ENCODE peak calls at places on chromosomes 2 and 18, in six cellular contexts. One of them, this sample, is unnamed. For H3K36me3, the result is how much of the 10 kb centered on the place peaks cover.

GRCh38 chr18:67589325-67589724 is 72.8 kb upstream of the DSEL start:
- DNase-seq in IMR-90: peak
- DNase-seq in bronchial epithelial cell: peak
- DNase-seq in WERI-Rb-1: no peak
- DNase-seq in stomach: no peak
- DNase-seq in neuronal stem cell: no peak
- DNase-seq in this sample: no peak

GRCh38 chr2:148342091-148342490 is 302.5 kb upstream of the EPC2 start:
- DNase-seq in IMR-90: no peak
- DNase-seq in bronchial epithelial cell: no peak
- DNase-seq in WERI-Rb-1: no peak
- DNase-seq in stomach: no peak
- DNase-seq in neuronal stem cell: no peak
- DNase-seq in this sample: no peak

GRCh38 chr2:150788741-150789140 is 301.3 kb upstream of the RND3 start:
- DNase-seq in IMR-90: peak
- DNase-seq in bronchial epithelial cell: no peak
- DNase-seq in WERI-Rb-1: no peak
- DNase-seq in stomach: no peak
- DNase-seq in neuronal stem cell: no peak
- DNase-seq in this sample: no peak

GRCh38 chr18:58044370-58045264 is 591 bp downstream of the NEDD4L start:
- DNase-seq in IMR-90: peak
- DNase-seq in bronchial epithelial cell: peak
- DNase-seq in WERI-Rb-1: peak
- DNase-seq in stomach: peak
- DNase-seq in neuronal stem cell: peak
- DNase-seq in this sample: peak

GRCh38 chr2:99140056-99140859 is 1.2 kb upstream of the C2orf15 start:
- DNase-seq in IMR-90: peak
- DNase-seq in bronchial epithelial cell: peak
- DNase-seq in WERI-Rb-1: no peak
- DNase-seq in stomach: no peak
- DNase-seq in neuronal stem cell: no peak
- DNase-seq in this sample: no peak

GRCh38 chr2:8892149-8892548 is 54.7 kb upstream of the KIDINS220 start:
- DNase-seq in IMR-90: no peak
- DNase-seq in bronchial epithelial cell: no peak
- DNase-seq in WERI-Rb-1: no peak
- DNase-seq in stomach: no peak
- DNase-seq in neuronal stem cell: no peak
- DNase-seq in this sample: no peak

GRCh38 chr18:55319517-55319905 is 268.5 kb downstream of the TCF4 start:
- DNase-seq in IMR-90: peak
- DNase-seq in bronchial epithelial cell: no peak
- DNase-seq in WERI-Rb-1: no peak
- DNase-seq in stomach: no peak
- DNase-seq in neuronal stem cell: no peak
- DNase-seq in this sample: no peak

GRCh38 chr2:216308532-216308931 is 63.8 kb downstream of the MARCHF4 start:
- DNase-seq in IMR-90: peak
- DNase-seq in bronchial epithelial cell: no peak
- DNase-seq in WERI-Rb-1: no peak
- DNase-seq in stomach: no peak
- DNase-seq in neuronal stem cell: no peak
- DNase-seq in this sample: no peak

GRCh38 chr18:39772155-39772919 is 2182.7 kb upstream of the PIK3C3 start:
- DNase-seq in IMR-90: peak
- DNase-seq in bronchial epithelial cell: peak
- DNase-seq in WERI-Rb-1: no peak
- DNase-seq in stomach: no peak
- DNase-seq in neuronal stem cell: no peak
- DNase-seq in this sample: no peak

GRCh38 chr2:108975613-108976435 is 13.2 kb downstream of the EDAR start:
- DNase-seq in IMR-90: no peak
- DNase-seq in bronchial epithelial cell: peak
- DNase-seq in WERI-Rb-1: no peak
- DNase-seq in stomach: no peak
- DNase-seq in neuronal stem cell: no peak
- DNase-seq in this sample: no peak

GRCh38 chr18:72375628-72376027 is 168.5 kb downstream of the CBLN2 start:
- DNase-seq in IMR-90: peak
- DNase-seq in bronchial epithelial cell: no peak
- DNase-seq in WERI-Rb-1: no peak
- DNase-seq in stomach: no peak
- DNase-seq in neuronal stem cell: no peak
- DNase-seq in this sample: peak

GRCh38 chr2:156401863-156402262 is 34.3 kb upstream of the GPD2 start:
- DNase-seq in IMR-90: no peak
- DNase-seq in bronchial epithelial cell: no peak
- DNase-seq in WERI-Rb-1: no peak
- DNase-seq in stomach: no peak
- DNase-seq in neuronal stem cell: no peak
- DNase-seq in this sample: peak

GRCh38 chr2:128635361-128635900 is 316.8 kb upstream of the HS6ST1 start:
- DNase-seq in IMR-90: no peak
- DNase-seq in bronchial epithelial cell: no peak
- DNase-seq in WERI-Rb-1: no peak
- DNase-seq in stomach: peak
- DNase-seq in neuronal stem cell: no peak
- DNase-seq in this sample: no peak

GRCh38 chr2:108619916-108620620 is 85.8 kb downstream of the LIMS1 start:
- DNase-seq in IMR-90: no peak
- DNase-seq in bronchial epithelial cell: no peak
- DNase-seq in WERI-Rb-1: no peak
- DNase-seq in stomach: no peak
- DNase-seq in neuronal stem cell: no peak
- DNase-seq in this sample: peak

GRCh38 chr2:214450118-214450894 is 39.5 kb downstream of the VWC2L start:
- DNase-seq in IMR-90: no peak
- DNase-seq in bronchial epithelial cell: no peak
- DNase-seq in WERI-Rb-1: no peak
- DNase-seq in stomach: no peak
- DNase-seq in neuronal stem cell: no peak
- DNase-seq in this sample: no peak

GRCh38 chr2:42567806-42568429 is 514 bp upstream of the MTA3 start:
- DNase-seq in IMR-90: no peak
- DNase-seq in bronchial epithelial cell: no peak
- DNase-seq in WERI-Rb-1: peak
- DNase-seq in stomach: peak
- DNase-seq in neuronal stem cell: peak
- DNase-seq in this sample: peak

GRCh38 chr2:25086070-25086560 is 44.2 kb downstream of the EFR3B start:
- DNase-seq in IMR-90: no peak
- DNase-seq in bronchial epithelial cell: no peak
- DNase-seq in WERI-Rb-1: no peak
- DNase-seq in stomach: no peak
- DNase-seq in neuronal stem cell: no peak
- DNase-seq in this sample: no peak

GRCh38 chr2:234771985-234772774 is 179.6 kb upstream of the SH3BP4 start:
- DNase-seq in IMR-90: peak
- DNase-seq in bronchial epithelial cell: peak
- DNase-seq in WERI-Rb-1: no peak
- DNase-seq in stomach: no peak
- DNase-seq in neuronal stem cell: no peak
- DNase-seq in this sample: peak

GRCh38 chr2:100554788-100555407 is 7.9 kb upstream of the PDCL3 start:
- DNase-seq in IMR-90: no peak
- DNase-seq in bronchial epithelial cell: no peak
- DNase-seq in WERI-Rb-1: no peak
- DNase-seq in stomach: no peak
- DNase-seq in neuronal stem cell: no peak
- DNase-seq in this sample: no peak

GRCh38 chr2:217685255-217685605 is 317.6 kb downstream of the TNS1 start:
- DNase-seq in IMR-90: peak
- DNase-seq in bronchial epithelial cell: peak
- DNase-seq in WERI-Rb-1: peak
- DNase-seq in stomach: peak
- DNase-seq in neuronal stem cell: no peak
- DNase-seq in this sample: peak

GRCh38 chr2:235639387-235639786 is 145.5 kb downstream of the AGAP1 start:
- DNase-seq in IMR-90: peak
- DNase-seq in bronchial epithelial cell: peak
- DNase-seq in WERI-Rb-1: no peak
- DNase-seq in stomach: no peak
- DNase-seq in neuronal stem cell: no peak
- DNase-seq in this sample: peak

GRCh38 chr2:62270728-62271127 is 74.8 kb downstream of the B3GNT2 start:
- DNase-seq in IMR-90: peak
- DNase-seq in bronchial epithelial cell: no peak
- DNase-seq in WERI-Rb-1: no peak
- DNase-seq in stomach: peak
- DNase-seq in neuronal stem cell: no peak
- DNase-seq in this sample: peak

GRCh38 chr2:207828361-207829057 is 58.8 kb upstream of the FZD5 start:
- DNase-seq in IMR-90: peak
- DNase-seq in bronchial epithelial cell: peak
- DNase-seq in WERI-Rb-1: no peak
- DNase-seq in stomach: peak
- DNase-seq in neuronal stem cell: no peak
- DNase-seq in this sample: no peak

GRCh38 chr2:196851068-196851467 is 41.9 kb upstream of the C2orf66 start:
- DNase-seq in IMR-90: no peak
- DNase-seq in bronchial epithelial cell: no peak
- DNase-seq in WERI-Rb-1: no peak
- DNase-seq in stomach: no peak
- DNase-seq in neuronal stem cell: no peak
- DNase-seq in this sample: no peak

GRCh38 chr2:196845371-196845770 is 36.2 kb upstream of the C2orf66 start:
- DNase-seq in IMR-90: no peak
- DNase-seq in bronchial epithelial cell: no peak
- DNase-seq in WERI-Rb-1: no peak
- DNase-seq in stomach: no peak
- DNase-seq in neuronal stem cell: no peak
- DNase-seq in this sample: no peak

GRCh38 chr2:196849895-196850294 is 40.7 kb upstream of the C2orf66 start:
- DNase-seq in IMR-90: peak
- DNase-seq in bronchial epithelial cell: peak
- DNase-seq in WERI-Rb-1: peak
- DNase-seq in stomach: no peak
- DNase-seq in neuronal stem cell: no peak
- DNase-seq in this sample: no peak

DNA sequence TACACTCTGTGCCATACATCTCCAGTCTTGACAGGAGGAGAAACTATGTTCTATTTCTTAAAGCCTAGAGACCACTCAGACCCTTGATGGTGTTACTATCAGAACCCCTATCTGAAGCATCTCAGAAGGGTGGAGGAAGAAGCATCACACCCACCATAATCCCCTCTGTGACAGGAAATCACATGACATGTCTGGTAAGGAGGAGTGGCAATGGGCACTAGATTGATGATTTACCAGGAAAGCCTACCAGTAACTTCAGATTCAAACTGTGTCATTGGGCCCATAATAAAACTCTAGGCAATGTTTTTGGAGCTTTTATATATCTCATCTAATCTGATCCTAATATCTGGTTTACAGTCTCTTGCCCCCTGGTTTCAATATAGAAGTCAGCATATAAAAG is 37.1 kb upstream of the C2orf66 start:
- DNase-seq in IMR-90: no peak
- DNase-seq in bronchial epithelial cell: no peak
- DNase-seq in WERI-Rb-1: no peak
- DNase-seq in stomach: no peak
- DNase-seq in neuronal stem cell: no peak
- DNase-seq in this sample: no peak
- H3K36me3 ChIP-seq in IMR-90: under half
- H3K36me3 ChIP-seq in bronchial epithelial cell: under half
- H3K36me3 ChIP-seq in WERI-Rb-1: under half
- H3K36me3 ChIP-seq in stomach: under half
- H3K36me3 ChIP-seq in neuronal stem cell: half or more
- H3K36me3 ChIP-seq in this sample: under half

DNA sequence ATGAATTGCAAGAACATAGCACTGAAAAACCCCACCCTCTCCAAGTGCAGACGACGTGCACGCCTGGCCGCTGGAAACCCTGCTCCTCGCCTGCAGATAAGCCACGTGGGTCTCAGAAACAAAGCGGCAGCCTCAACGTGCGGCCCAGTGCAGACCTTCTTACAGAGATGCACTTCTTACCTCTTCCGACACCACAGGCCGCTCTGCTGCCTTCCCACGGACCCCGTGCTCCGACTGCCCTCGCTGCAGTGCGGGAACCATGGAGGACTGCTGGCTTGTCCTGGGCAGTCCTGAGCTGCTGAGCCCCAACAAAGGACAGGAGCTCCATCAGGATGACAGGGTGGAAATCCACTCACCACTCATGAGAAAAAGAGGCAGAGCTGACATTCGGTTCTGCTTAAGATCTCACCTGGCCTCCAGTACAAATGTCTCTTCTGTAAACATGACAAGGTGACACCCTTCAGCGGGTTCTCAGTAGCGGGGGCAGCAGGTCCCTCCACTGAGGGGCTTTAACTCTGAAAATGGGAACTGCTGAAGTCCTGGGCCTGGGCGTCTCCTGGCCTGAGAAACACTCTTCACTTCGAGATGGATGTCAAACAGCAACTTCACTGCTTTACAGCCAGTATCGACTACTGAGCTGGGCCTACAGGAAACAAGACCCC is 6.2 kb downstream of the COPS9 start:
- DNase-seq in IMR-90: no peak
- DNase-seq in bronchial epithelial cell: no peak
- DNase-seq in WERI-Rb-1: no peak
- DNase-seq in stomach: no peak
- DNase-seq in neuronal stem cell: no peak
- DNase-seq in this sample: no peak
- H3K36me3 ChIP-seq in IMR-90: half or more
- H3K36me3 ChIP-seq in bronchial epithelial cell: under half
- H3K36me3 ChIP-seq in WERI-Rb-1: under half
- H3K36me3 ChIP-seq in stomach: half or more
- H3K36me3 ChIP-seq in neuronal stem cell: half or more
- H3K36me3 ChIP-seq in this sample: half or more

GRCh38 chr2:65075605-65076344 is 19.6 kb downstream of the CEP68 start:
- DNase-seq in IMR-90: no peak
- DNase-seq in bronchial epithelial cell: no peak
- DNase-seq in WERI-Rb-1: no peak
- DNase-seq in stomach: peak
- DNase-seq in neuronal stem cell: no peak
- DNase-seq in this sample: no peak
- H3K36me3 ChIP-seq in IMR-90: half or more
- H3K36me3 ChIP-seq in bronchial epithelial cell: under half
- H3K36me3 ChIP-seq in WERI-Rb-1: half or more
- H3K36me3 ChIP-seq in stomach: half or more
- H3K36me3 ChIP-seq in neuronal stem cell: half or more
- H3K36me3 ChIP-seq in this sample: under half

GRCh38 chr2:238032755-238033337 is 28.0 kb upstream of the SCLY start:
- DNase-seq in IMR-90: no peak
- DNase-seq in bronchial epithelial cell: no peak
- DNase-seq in WERI-Rb-1: no peak
- DNase-seq in stomach: no peak
- DNase-seq in neuronal stem cell: no peak
- DNase-seq in this sample: no peak

GRCh38 chr2:238030422-238031155 is 30.2 kb upstream of the SCLY start:
- DNase-seq in IMR-90: no peak
- DNase-seq in bronchial epithelial cell: no peak
- DNase-seq in WERI-Rb-1: no peak
- DNase-seq in stomach: no peak
- DNase-seq in neuronal stem cell: no peak
- DNase-seq in this sample: no peak

GRCh38 chr2:238027591-238028415 is 33.0 kb upstream of the SCLY start:
- DNase-seq in IMR-90: no peak
- DNase-seq in bronchial epithelial cell: no peak
- DNase-seq in WERI-Rb-1: no peak
- DNase-seq in stomach: no peak
- DNase-seq in neuronal stem cell: no peak
- DNase-seq in this sample: no peak

GRCh38 chr2:238029853-238030252 is 30.9 kb upstream of the SCLY start:
- DNase-seq in IMR-90: no peak
- DNase-seq in bronchial epithelial cell: no peak
- DNase-seq in WERI-Rb-1: no peak
- DNase-seq in stomach: no peak
- DNase-seq in neuronal stem cell: no peak
- DNase-seq in this sample: no peak

GRCh38 chr2:238031749-238032148 is 29.1 kb upstream of the SCLY start:
- DNase-seq in IMR-90: no peak
- DNase-seq in bronchial epithelial cell: no peak
- DNase-seq in WERI-Rb-1: no peak
- DNase-seq in stomach: no peak
- DNase-seq in neuronal stem cell: no peak
- DNase-seq in this sample: no peak
- H3K36me3 ChIP-seq in IMR-90: under half
- H3K36me3 ChIP-seq in bronchial epithelial cell: under half
- H3K36me3 ChIP-seq in WERI-Rb-1: under half
- H3K36me3 ChIP-seq in stomach: half or more
- H3K36me3 ChIP-seq in neuronal stem cell: half or more
- H3K36me3 ChIP-seq in this sample: under half